ENCODE peak calls at places on chromosomes 2 and 18, in five cellular contexts. X, I, P, Q and D are unnamed samples.

GRCh38 chr2:25851740-25852503 is 26.4 kb downstream of the ASXL2 start:
- DNase-seq in X (peak), I (peak), P (peak), Q (no peak), D (peak)

GRCh38 chr2:98915751-98916358 is 20.2 kb downstream of the CRACDL start:
- DNase-seq in X (no peak), I (no peak), P (no peak), Q (no peak), D (no peak)

GRCh38 chr18:12408247-12408869 is 629 bp downstream of the PRELID3A start:
- DNase-seq in X (no peak), I (no peak), P (no peak), Q (no peak), D (no peak)

GRCh38 chr18:3332376-3332775 is 70.4 kb downstream of the MYL12B start:
- DNase-seq in X (no peak), I (no peak), P (no peak), Q (no peak), D (no peak)

GRCh38 chr2:66113116-66113515 is 321.8 kb upstream of the MEIS1 start:
- DNase-seq in X (no peak), I (no peak), P (no peak), Q (no peak), D (no peak)

GRCh38 chr2:186695081-186695756 is 1.4 kb downstream of the FAM171B start:
- DNase-seq in X (no peak), I (no peak), P (no peak), Q (no peak), D (no peak)

GRCh38 chr2:134558208-134558890 is 160.5 kb downstream of the TMEM163 start:
- DNase-seq in X (no peak), I (no peak), P (no peak), Q (no peak), D (no peak)

GRCh38 chr2:239396881-239397681 is 3.7 kb downstream of the HDAC4 start:
- DNase-seq in X (no peak), I (no peak), P (no peak), Q (no peak), D (peak)

GRCh38 chr2:95525294-95526035 is 40.9 kb upstream of the TRIM43B start:
- DNase-seq in X (no peak), I (no peak), P (no peak), Q (no peak), D (no peak)

GRCh38 chr2:188571543-188571942 is 279.9 kb downstream of the GULP1 start:
- DNase-seq in X (no peak), I (no peak), P (no peak), Q (no peak), D (no peak)

GRCh38 chr2:56102866-56103265 is 80.9 kb upstream of the CCDC85A start:
- DNase-seq in X (no peak), I (no peak), P (no peak), Q (no peak), D (no peak)

DNA sequence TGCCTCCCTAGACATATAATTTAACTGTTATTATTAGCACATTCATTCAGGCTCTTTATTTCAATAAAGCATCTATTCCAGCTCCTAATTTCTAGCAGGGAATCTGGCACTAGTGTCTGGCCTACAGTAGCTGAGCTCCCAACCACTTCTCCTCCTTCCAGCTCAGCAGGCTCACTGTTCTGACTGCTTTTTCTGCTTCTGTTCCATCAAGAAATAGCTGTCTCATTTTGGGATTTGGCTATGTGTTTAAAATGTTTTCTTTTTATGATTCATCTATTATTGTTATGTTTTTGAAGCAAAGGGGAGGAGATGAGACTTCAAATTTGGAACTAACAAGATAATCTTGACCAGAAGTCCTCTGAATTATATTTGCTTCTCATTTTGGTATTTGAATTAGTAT is 172.7 kb upstream of the SMAD7 start:
- DNase-seq in X (no peak), I (no peak), P (no peak), Q (no peak), D (no peak)
- TF ChIP-seq JUND in X (no peak), I (no peak), P (no peak), Q (no peak), D (no peak)

DNA sequence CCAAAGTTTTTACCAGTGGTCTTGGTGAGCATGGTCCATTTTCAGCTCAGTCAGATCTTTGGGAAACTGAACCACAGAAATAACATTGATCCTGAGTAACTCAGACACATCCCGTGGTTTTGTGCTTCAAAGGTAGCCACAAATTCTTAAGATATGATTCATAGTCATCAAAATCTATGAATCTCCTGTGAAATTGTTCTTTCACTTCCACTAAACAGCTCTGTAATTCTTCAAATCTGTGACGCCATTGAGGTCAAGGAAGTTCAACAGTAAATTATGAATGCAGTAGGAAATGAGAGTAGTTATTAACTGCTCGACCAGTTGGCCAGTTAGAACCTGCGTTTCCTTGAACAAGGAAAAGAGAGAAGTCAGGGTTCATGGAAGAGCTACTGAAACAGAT is 147.2 kb downstream of the IRS1 start:
- DNase-seq in X (peak), I (no peak), P (no peak), Q (no peak), D (no peak)
- TF ChIP-seq JUND in X (no peak), I (no peak), P (no peak), Q (no peak), D (no peak)

DNA sequence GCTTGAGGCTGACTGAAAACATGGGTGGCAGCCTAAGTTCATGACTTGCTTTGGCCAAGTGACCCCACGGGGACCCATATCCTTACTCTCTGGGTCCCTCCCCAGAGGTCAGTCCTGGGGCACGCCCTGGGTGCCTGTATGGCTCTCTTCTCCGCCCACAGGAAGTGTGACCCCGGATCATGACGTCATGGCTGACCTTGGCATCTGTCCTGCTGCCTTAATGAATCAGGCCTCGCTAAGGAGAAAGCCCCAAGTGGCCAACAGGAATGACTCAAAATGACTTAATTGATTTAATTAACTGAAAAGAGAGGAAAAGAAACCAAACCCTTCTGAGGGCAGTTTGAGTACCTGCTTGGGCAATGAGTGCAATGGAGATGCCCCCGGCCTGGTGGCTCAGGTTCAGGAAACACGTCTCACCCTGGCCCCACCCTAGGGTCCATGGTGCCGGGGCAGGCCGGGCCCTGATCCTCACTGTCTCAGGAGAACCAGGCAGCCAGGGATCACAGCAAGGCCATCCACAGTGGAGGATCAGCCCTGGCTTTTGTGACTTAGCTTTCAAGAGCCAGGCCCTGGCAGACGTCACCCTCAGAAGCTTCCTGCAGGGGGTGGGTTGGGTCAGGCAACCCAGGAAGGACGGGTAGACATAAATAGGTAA is 112.0 kb downstream of the CYP26B1 start:
- DNase-seq in X (no peak), I (no peak), P (no peak), Q (no peak), D (no peak)
- TF ChIP-seq JUND in X (no peak), I (no peak), P (no peak), Q (no peak), D (no peak)

GRCh38 chr18:62420151-62420512 is 95.0 kb downstream of the TNFRSF11A start:
- DNase-seq in X (no peak), I (peak), P (no peak), Q (no peak), D (peak)
- TF ChIP-seq JUND in X (peak), I (peak), P (no peak), Q (no peak), D (no peak)

GRCh38 chr2:127646487-127647241 is 711 bp downstream of the GPR17 start:
- DNase-seq in X (no peak), I (no peak), P (no peak), Q (no peak), D (no peak)

GRCh38 chr2:127643698-127644660 is 2.0 kb upstream of the GPR17 start:
- DNase-seq in X (no peak), I (no peak), P (no peak), Q (no peak), D (no peak)

GRCh38 chr2:127644661-127645394 is 1.1 kb upstream of the GPR17 start:
- DNase-seq in X (no peak), I (no peak), P (no peak), Q (no peak), D (peak)

GRCh38 chr2:127647242-127648190 is 1.6 kb downstream of the GPR17 start:
- DNase-seq in X (no peak), I (no peak), P (no peak), Q (no peak), D (no peak)

GRCh38 chr2:127645395-127646291 is at the start of gene GPR17:
- DNase-seq in X (no peak), I (peak), P (no peak), Q (no peak), D (no peak)
- TF ChIP-seq JUND in X (no peak), I (no peak), P (no peak), Q (no peak), D (no peak)

DNA sequence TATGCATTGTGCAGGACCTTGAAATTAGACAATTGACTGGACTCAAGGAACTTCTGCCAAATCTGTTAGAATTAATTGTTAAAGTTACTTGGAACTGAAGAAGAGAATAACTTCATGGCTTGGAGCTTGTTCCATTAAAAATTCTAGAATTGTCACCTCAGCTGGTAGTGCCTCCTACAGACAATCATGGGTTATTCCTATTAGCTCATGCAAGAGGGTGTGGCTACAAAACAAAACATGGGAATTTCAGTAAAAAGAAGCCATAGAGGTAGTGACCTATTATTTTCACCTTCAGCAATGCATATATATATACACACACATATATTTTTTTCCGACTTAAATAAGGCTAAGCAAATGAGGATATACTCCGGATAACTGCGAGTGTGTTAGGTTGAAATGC is 181.9 kb upstream of the DTNA start:
- DNase-seq in X (no peak), I (no peak), P (no peak), Q (no peak), D (no peak)
- TF ChIP-seq JUND in X (no peak), I (no peak), P (no peak), Q (no peak), D (no peak)

GRCh38 chr2:149360106-149360505 is 29.7 kb downstream of the LYPD6 start:
- DNase-seq in X (no peak), I (no peak), P (no peak), Q (no peak), D (no peak)

GRCh38 chr2:149364839-149365238 is 34.5 kb downstream of the LYPD6 start:
- DNase-seq in X (no peak), I (no peak), P (no peak), Q (no peak), D (no peak)

GRCh38 chr2:149365826-149366583 is 35.6 kb downstream of the LYPD6 start:
- DNase-seq in X (peak), I (peak), P (no peak), Q (no peak), D (no peak)

DNA sequence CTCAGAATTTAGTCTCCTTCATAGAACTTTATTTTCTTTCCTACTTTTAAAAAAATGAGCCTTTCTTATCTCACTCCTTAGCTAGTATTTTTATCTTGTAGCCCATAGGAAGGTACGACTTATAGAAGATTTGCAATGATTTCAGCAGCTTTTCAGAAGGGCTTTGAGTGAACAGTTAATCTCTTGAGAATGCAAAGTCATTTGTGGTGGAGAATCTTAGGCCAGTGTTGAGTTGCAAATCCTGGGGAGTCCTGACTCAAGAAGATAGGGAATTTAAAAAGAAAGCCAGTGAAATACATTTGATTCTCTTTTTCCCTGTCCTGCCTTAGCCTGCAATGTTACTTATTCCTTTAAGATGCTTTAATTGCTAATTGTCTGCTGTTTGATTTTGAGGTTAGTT is 33.6 kb downstream of the LYPD6 start:
- DNase-seq in X (no peak), I (no peak), P (no peak), Q (no peak), D (no peak)
- TF ChIP-seq JUND in X (no peak), I (no peak), P (no peak), Q (no peak), D (no peak)